ENCODE peak calls at places on chromosome 7, in nine cellular contexts. One of them, this sample, is unnamed.

GRCh38 chr7:45451636-45452035 is 122.5 kb upstream of the ADCY1 start:
- DNase-seq in astrocyte: peak; percentile 41
- DNase-seq in neural crest cell: no peak
- DNase-seq in GM03348: no peak
- DNase-seq in GM23248: peak; percentile 25
- DNase-seq in endothelial cell: no peak
- DNase-seq in G401: no peak
- DNase-seq in nucleus accumbens: no peak
- DNase-seq in transverse colon: no peak
- DNase-seq in this sample: peak; percentile 13

GRCh38 chr7:87344446-87344845 is 1.0 kb upstream of the CROT start:
- DNase-seq in transverse colon: no peak
- DNase-seq in GM23248: no peak
- DNase-seq in G401: no peak
- DNase-seq in astrocyte: no peak
- DNase-seq in endothelial cell: no peak
- DNase-seq in neural crest cell: no peak
- DNase-seq in nucleus accumbens: no peak
- DNase-seq in GM03348: no peak
- DNase-seq in this sample: no peak

GRCh38 chr7:28618383-28618782 is 206.1 kb downstream of the CREB5 start:
- DNase-seq in GM23248: no peak
- DNase-seq in GM03348: no peak
- DNase-seq in astrocyte: no peak
- DNase-seq in endothelial cell: no peak
- DNase-seq in G401: no peak
- DNase-seq in transverse colon: no peak
- DNase-seq in neural crest cell: no peak
- DNase-seq in nucleus accumbens: no peak
- DNase-seq in this sample: no peak

GRCh38 chr7:120053390-120053961 is 219.5 kb upstream of the KCND2 start:
- DNase-seq in endothelial cell: no peak
- DNase-seq in GM23248: peak; percentile 74
- DNase-seq in GM03348: peak; percentile 42
- DNase-seq in G401: no peak
- DNase-seq in transverse colon: no peak
- DNase-seq in nucleus accumbens: no peak
- DNase-seq in astrocyte: peak; percentile 83
- DNase-seq in neural crest cell: no peak
- DNase-seq in this sample: peak; percentile 78

GRCh38 chr7:138756591-138757222 is 41.1 kb upstream of the TMEM213 start:
- DNase-seq in nucleus accumbens: no peak
- DNase-seq in GM03348: no peak
- DNase-seq in G401: no peak
- DNase-seq in GM23248: peak; percentile 14
- DNase-seq in transverse colon: no peak
- DNase-seq in endothelial cell: no peak
- DNase-seq in astrocyte: no peak
- DNase-seq in neural crest cell: no peak
- DNase-seq in this sample: no peak

GRCh38 chr7:138008588-138009349 is 6.9 kb upstream of the CREB3L2 start:
- DNase-seq in G401: peak; percentile 70
- DNase-seq in endothelial cell: peak; percentile 23
- DNase-seq in astrocyte: no peak
- DNase-seq in transverse colon: peak; percentile 24
- DNase-seq in neural crest cell: peak; percentile 13
- DNase-seq in nucleus accumbens: no peak
- DNase-seq in GM23248: peak; percentile 80
- DNase-seq in GM03348: peak; percentile 65
- DNase-seq in this sample: peak; percentile 62

GRCh38 chr7:356087-356486 is 66.1 kb downstream of the FOXL3 start:
- DNase-seq in neural crest cell: no peak
- DNase-seq in nucleus accumbens: no peak
- DNase-seq in GM03348: no peak
- DNase-seq in GM23248: no peak
- DNase-seq in G401: no peak
- DNase-seq in transverse colon: no peak
- DNase-seq in endothelial cell: no peak
- DNase-seq in astrocyte: no peak
- DNase-seq in this sample: no peak

GRCh38 chr7:154423219-154423618 is 371.0 kb downstream of the DPP6 start:
- DNase-seq in transverse colon: no peak
- DNase-seq in nucleus accumbens: no peak
- DNase-seq in astrocyte: no peak
- DNase-seq in neural crest cell: no peak
- DNase-seq in GM23248: no peak
- DNase-seq in GM03348: no peak
- DNase-seq in endothelial cell: no peak
- DNase-seq in G401: peak; percentile 70
- DNase-seq in this sample: no peak

GRCh38 chr7:33129806-33130153 is 416 bp downstream of the BBS9 start:
- DNase-seq in endothelial cell: no peak
- DNase-seq in G401: no peak
- DNase-seq in GM23248: peak; percentile 42
- DNase-seq in transverse colon: no peak
- DNase-seq in nucleus accumbens: no peak
- DNase-seq in neural crest cell: no peak
- DNase-seq in GM03348: peak; percentile 13
- DNase-seq in astrocyte: no peak
- DNase-seq in this sample: peak; percentile 4

GRCh38 chr7:121994625-121995410 is 121.9 kb downstream of the PTPRZ1 start:
- DNase-seq in nucleus accumbens: peak; percentile 2
- DNase-seq in G401: peak; percentile 53
- DNase-seq in neural crest cell: peak; percentile 63
- DNase-seq in GM03348: peak; percentile 77
- DNase-seq in astrocyte: peak; percentile 59
- DNase-seq in transverse colon: peak; percentile 50
- DNase-seq in GM23248: peak; percentile 78
- DNase-seq in endothelial cell: peak; percentile 65
- DNase-seq in this sample: peak; percentile 82

GRCh38 chr7:42587826-42588225 is 324.0 kb downstream of the C7orf25 start:
- DNase-seq in endothelial cell: no peak
- DNase-seq in GM23248: no peak
- DNase-seq in transverse colon: no peak
- DNase-seq in astrocyte: no peak
- DNase-seq in nucleus accumbens: no peak
- DNase-seq in neural crest cell: no peak
- DNase-seq in GM03348: no peak
- DNase-seq in G401: no peak
- DNase-seq in this sample: no peak

GRCh38 chr7:96093435-96093834 is 228.5 kb downstream of the SLC25A13 start:
- DNase-seq in nucleus accumbens: no peak
- DNase-seq in transverse colon: no peak
- DNase-seq in neural crest cell: no peak
- DNase-seq in G401: no peak
- DNase-seq in astrocyte: peak; percentile 90
- DNase-seq in GM23248: peak; percentile 93
- DNase-seq in endothelial cell: no peak
- DNase-seq in GM03348: peak; percentile 57
- DNase-seq in this sample: peak; percentile 89

GRCh38 chr7:40604601-40605438 is 470.0 kb downstream of the SUGCT start:
- DNase-seq in nucleus accumbens: no peak
- DNase-seq in astrocyte: peak; percentile 39
- DNase-seq in G401: peak; percentile 74
- DNase-seq in GM23248: peak; percentile 19
- DNase-seq in GM03348: no peak
- DNase-seq in neural crest cell: peak; percentile 56
- DNase-seq in endothelial cell: peak; percentile 65
- DNase-seq in transverse colon: peak; percentile 22
- DNase-seq in this sample: peak; percentile 63

GRCh38 chr7:34463830-34464229 is 194.2 kb upstream of the NPSR1 start:
- DNase-seq in GM03348: no peak
- DNase-seq in neural crest cell: no peak
- DNase-seq in G401: no peak
- DNase-seq in endothelial cell: no peak
- DNase-seq in astrocyte: no peak
- DNase-seq in GM23248: peak; percentile 47
- DNase-seq in nucleus accumbens: no peak
- DNase-seq in transverse colon: no peak
- DNase-seq in this sample: no peak

GRCh38 chr7:92697012-92697411 is 106.8 kb upstream of the FAM133B start:
- DNase-seq in GM23248: no peak
- DNase-seq in nucleus accumbens: no peak
- DNase-seq in astrocyte: no peak
- DNase-seq in neural crest cell: no peak
- DNase-seq in G401: no peak
- DNase-seq in GM03348: no peak
- DNase-seq in endothelial cell: no peak
- DNase-seq in transverse colon: no peak
- DNase-seq in this sample: no peak

GRCh38 chr7:24665564-24666294 is 91.5 kb downstream of the GSDME start:
- DNase-seq in nucleus accumbens: no peak
- DNase-seq in endothelial cell: peak; percentile 53
- DNase-seq in neural crest cell: peak; percentile 48
- DNase-seq in GM03348: peak; percentile 70
- DNase-seq in transverse colon: peak; percentile 11
- DNase-seq in GM23248: peak; percentile 69
- DNase-seq in astrocyte: peak; percentile 16
- DNase-seq in G401: peak; percentile 47
- DNase-seq in this sample: peak; percentile 56

GRCh38 chr7:22420008-22420407 is 63.1 kb upstream of the RAPGEF5 start:
- DNase-seq in astrocyte: no peak
- DNase-seq in GM23248: no peak
- DNase-seq in GM03348: no peak
- DNase-seq in transverse colon: no peak
- DNase-seq in endothelial cell: no peak
- DNase-seq in G401: no peak
- DNase-seq in neural crest cell: no peak
- DNase-seq in nucleus accumbens: no peak
- DNase-seq in this sample: no peak

GRCh38 chr7:40428421-40428820 is 293.6 kb downstream of the SUGCT start:
- DNase-seq in transverse colon: no peak
- DNase-seq in GM03348: no peak
- DNase-seq in endothelial cell: no peak
- DNase-seq in nucleus accumbens: no peak
- DNase-seq in neural crest cell: no peak
- DNase-seq in astrocyte: no peak
- DNase-seq in G401: no peak
- DNase-seq in GM23248: no peak
- DNase-seq in this sample: no peak

GRCh38 chr7:140213684-140214074 is 36.9 kb upstream of the KDM7A start:
- DNase-seq in transverse colon: no peak
- DNase-seq in endothelial cell: no peak
- DNase-seq in GM03348: no peak
- DNase-seq in nucleus accumbens: no peak
- DNase-seq in astrocyte: peak; percentile 39
- DNase-seq in G401: no peak
- DNase-seq in neural crest cell: no peak
- DNase-seq in GM23248: peak; percentile 35
- DNase-seq in this sample: no peak

GRCh38 chr7:102272075-102272916 is 14.4 kb upstream of the SH2B2 start:
- DNase-seq in GM03348: peak; percentile 94
- DNase-seq in GM23248: peak; percentile 90
- DNase-seq in nucleus accumbens: peak; percentile 39
- DNase-seq in G401: peak; percentile 89
- DNase-seq in neural crest cell: peak; percentile 85
- DNase-seq in transverse colon: peak; percentile 83
- DNase-seq in astrocyte: peak; percentile 45
- DNase-seq in endothelial cell: peak; percentile 87
- DNase-seq in this sample: peak; percentile 72